ENCODE peak calls at places on chromosomes 3 and 15, in five cellular contexts. H, L, B, S and A are unnamed samples.

GRCh38 chr15:85542895-85543331 is 162.5 kb downstream of the AKAP13 start:
- DNase-seq in B (no peak), L (no peak), H (no peak), S (no peak), A (no peak)

GRCh38 chr15:63888146-63888545 is 54.4 kb upstream of the HERC1 start:
- DNase-seq in L (no peak), S (no peak), B (no peak), H (no peak), A (no peak)

GRCh38 chr15:89514186-89514585 is 17.8 kb upstream of the RHCG start:
- DNase-seq in S (no peak), H (no peak), B (no peak), L (no peak), A (no peak)

GRCh38 chr3:106030620-106030945 is 161.8 kb upstream of the CBLB start:
- DNase-seq in H (no peak), S (no peak), B (no peak), L (no peak), A (no peak)

GRCh38 chr3:182794455-182794773 is 1.1 kb downstream of the ATP11B start:
- DNase-seq in L (no peak), S (no peak), H (no peak), B (peak; percentile 36), A (no peak)

GRCh38 chr15:41465822-41466421 is 27.8 kb upstream of the ITPKA start:
- DNase-seq in H (no peak), L (peak; percentile 50), B (peak; percentile 62), S (no peak), A (no peak)

GRCh38 chr15:89136818-89137772 is 48.8 kb downstream of the ABHD2 start:
- DNase-seq in S (no peak), B (no peak), H (no peak), L (peak; percentile 95), A (no peak)

GRCh38 chr3:109952924-109953323 is 615.6 kb upstream of the DPPA4 start:
- DNase-seq in L (no peak), H (no peak), S (no peak), B (no peak), A (no peak)

GRCh38 chr3:63585927-63586326 is 66.5 kb upstream of the SNTN start:
- DNase-seq in B (no peak), L (no peak), H (no peak), S (no peak), A (no peak)

GRCh38 chr15:45402955-45403892 is 24.9 kb upstream of the GATM start:
- DNase-seq in S (peak; percentile 66), B (peak; percentile 70), L (no peak), H (peak; percentile 90), A (peak; percentile 42)

GRCh38 chr15:59294961-59295741 is 77.5 kb downstream of the MYO1E start:
- DNase-seq in H (no peak), S (no peak), L (no peak), B (no peak), A (no peak)

GRCh38 chr3:149621218-149622005 is 36.4 kb downstream of the WWTR1 start:
- DNase-seq in H (no peak), L (no peak), S (no peak), B (no peak), A (no peak)

GRCh38 chr3:72039677-72040076 is 254.7 kb upstream of the PROK2 start:
- DNase-seq in S (no peak), B (no peak), H (no peak), L (no peak), A (no peak)

GRCh38 chr3:124993462-124993861 is 58.9 kb upstream of the MUC13 start:
- DNase-seq in L (no peak), B (no peak), S (peak; percentile 72), H (peak; percentile 16), A (no peak)

GRCh38 chr3:15040844-15041243 is 24.3 kb downstream of the MRPS25 start:
- DNase-seq in L (no peak), S (no peak), H (no peak), B (no peak), A (no peak)

GRCh38 chr3:130316164-130316563 is 29.3 kb upstream of the COL6A5 start:
- DNase-seq in H (no peak), S (no peak), B (no peak), L (no peak), A (no peak)

GRCh38 chr15:40441736-40442531 is 1.2 kb downstream of the BAHD1 start:
- DNase-seq in S (no peak), L (no peak), B (peak; percentile 77), H (peak; percentile 89), A (no peak)

GRCh38 chr3:78867409-78868372 is 900.1 kb downstream of the ROBO1 start:
- DNase-seq in S (no peak), L (no peak), B (no peak), H (no peak), A (no peak)

GRCh38 chr3:43735618-43736017 is 44.9 kb downstream of the ABHD5 start:
- DNase-seq in L (peak; percentile 9), B (no peak), H (no peak), S (no peak), A (no peak)

GRCh38 chr3:69444980-69445379 is 59.1 kb upstream of the FRMD4B start:
- DNase-seq in H (no peak), S (no peak), L (no peak), B (no peak), A (no peak)

GRCh38 chr3:17040322-17040721 is 155.6 kb downstream of the PLCL2 start:
- DNase-seq in H (no peak), B (no peak), L (no peak), S (no peak), A (no peak)

GRCh38 chr15:30065025-30065801 is 17.5 kb upstream of the GOLGA8J start:
- DNase-seq in B (no peak), H (no peak), L (no peak), S (no peak), A (no peak)

GRCh38 chr3:39814007-39814406 is 4.6 kb downstream of the MYRIP start:
- DNase-seq in B (no peak), S (no peak), L (no peak), H (no peak), A (peak; percentile 68)

GRCh38 chr3:130748981-130749380 is 2.4 kb upstream of the PIK3R4 start:
- DNase-seq in H (no peak), L (no peak), B (no peak), S (no peak), A (no peak)

GRCh38 chr3:184154909-184155643 is at the start of gene DVL3:
- DNase-seq in L (peak; percentile 50), H (peak; percentile 96), S (peak; percentile 74), B (peak; percentile 97), A (peak; percentile 75)

GRCh38 chr3:127143172-127143571 is 49.8 kb upstream of the PRR23E start:
- DNase-seq in L (no peak), S (peak; percentile 18), H (no peak), B (no peak), A (no peak)

GRCh38 chr3:127139601-127140500 is 53.1 kb upstream of the PRR23E start:
- DNase-seq in B (peak; percentile 43), H (no peak), L (no peak), S (peak; percentile 38), A (peak; percentile 29)

GRCh38 chr3:127140501-127141460 is 52.1 kb upstream of the PRR23E start:
- DNase-seq in H (no peak), L (no peak), B (peak; percentile 32), S (peak; percentile 48), A (no peak)

GRCh38 chr3:127144631-127145030 is 48.3 kb upstream of the PRR23E start:
- DNase-seq in B (no peak), H (no peak), L (no peak), S (peak; percentile 33), A (no peak)

DNA sequence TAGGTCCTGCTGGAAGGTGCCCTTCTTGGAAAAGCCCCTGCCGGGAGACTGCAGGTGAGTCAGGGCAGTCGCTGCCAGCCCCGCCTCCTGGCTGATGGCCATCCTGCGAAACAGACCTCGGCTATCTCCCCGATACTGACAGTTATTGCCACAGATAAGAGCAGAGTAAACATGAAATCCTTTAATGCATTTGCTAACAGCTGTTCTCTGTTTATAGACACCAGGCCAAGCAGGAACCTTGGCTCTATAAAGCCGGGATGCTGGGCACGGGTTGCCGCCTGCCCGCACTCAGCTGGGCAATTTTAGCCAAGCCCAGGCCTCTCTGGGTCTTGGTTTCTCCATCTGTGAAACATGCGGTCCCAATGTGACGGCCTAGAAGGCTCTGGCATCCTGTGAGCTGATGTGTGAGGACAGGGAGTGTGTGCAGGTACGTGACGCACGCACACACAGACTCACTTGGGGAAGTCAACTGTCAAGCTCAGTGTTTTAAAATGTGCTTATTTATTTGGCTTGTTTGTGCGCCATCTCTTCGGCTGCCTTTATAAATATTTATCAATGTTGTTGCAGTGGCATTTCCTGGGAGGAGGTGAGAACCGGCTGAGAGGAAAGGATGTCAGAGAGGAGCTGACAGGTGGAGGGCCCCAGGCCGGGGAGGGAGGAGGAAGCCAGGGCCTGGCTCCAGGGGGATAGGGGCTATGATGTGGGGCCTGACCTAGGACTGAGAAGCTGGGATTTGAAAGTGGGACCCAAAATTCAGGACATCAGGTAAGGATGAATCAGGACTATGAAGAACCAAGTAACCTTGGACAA is 50.8 kb upstream of the PRR23E start:
- DNase-seq in B (peak; percentile 90), L (peak; percentile 46), H (peak; percentile 81), S (peak; percentile 44), A (peak; percentile 91)
- TF ChIP-seq POLR2AphosphoS5 in B (peak; percentile 56), L (no peak), H (no peak), S (no peak), A (no peak)

GRCh38 chr3:156747046-156747445 is 72.7 kb downstream of the TIPARP start:
- DNase-seq in S (no peak), H (no peak), L (no peak), B (no peak), A (no peak)

GRCh38 chr3:156750191-156750873 is 75.8 kb upstream of the LEKR1 start:
- DNase-seq in B (no peak), H (peak; percentile 14), L (no peak), S (no peak), A (no peak)

GRCh38 chr3:156749244-156749643 is 74.9 kb downstream of the TIPARP start:
- DNase-seq in S (no peak), L (peak; percentile 50), B (no peak), H (no peak), A (no peak)

GRCh38 chr3:156750874-156751245 is 75.3 kb upstream of the LEKR1 start:
- DNase-seq in B (no peak), S (no peak), L (no peak), H (no peak), A (no peak)

GRCh38 chr3:156751461-156752025 is 74.6 kb upstream of the LEKR1 start:
- DNase-seq in H (peak; percentile 43), S (peak; percentile 78), B (peak; percentile 47), L (no peak), A (no peak)
- TF ChIP-seq EP300 in H (no peak), S (no peak), B (no peak), L (no peak), A (no peak)

GRCh38 chr3:135100349-135100741 is 305.3 kb downstream of the EPHB1 start:
- DNase-seq in H (no peak), S (no peak), B (no peak), L (no peak), A (no peak)
- TF ChIP-seq POLR2AphosphoS5 in H (no peak), S (no peak), B (no peak), L (no peak), A (no peak)

GRCh38 chr3:123036352-123037014 is 8.9 kb upstream of the SEMA5B start:
- DNase-seq in S (no peak), H (no peak), B (no peak), L (peak; percentile 24), A (no peak)
- TF ChIP-seq EP300 in S (no peak), H (no peak), B (no peak), L (no peak), A (no peak)